ENCODE peak calls at places on chromosomes 11 and 22, in eight cellular contexts. One of them, this sample, is unnamed.

GRCh38 chr22:42279425-42280020 is 9.1 kb upstream of the TCF20 start:
- DNase-seq in neural crest cell: no peak
- DNase-seq in AG09319: no peak
- DNase-seq in progenitor cell of endocrine pancreas: no peak
- DNase-seq in cardiac fibroblast: no peak
- DNase-seq in A549: no peak
- DNase-seq in SK-N-SH: no peak
- DNase-seq in epithelial cell of proximal tubule: no peak
- DNase-seq in this sample: no peak

GRCh38 chr11:2447951-2448650 is 3.3 kb downstream of the KCNQ1 start:
- DNase-seq in neural crest cell: no peak
- DNase-seq in AG09319: no peak
- DNase-seq in progenitor cell of endocrine pancreas: no peak
- DNase-seq in cardiac fibroblast: no peak
- DNase-seq in A549: no peak
- DNase-seq in SK-N-SH: peak; percentile 20
- DNase-seq in epithelial cell of proximal tubule: no peak
- DNase-seq in this sample: no peak

GRCh38 chr22:19110064-19110458 is 12.2 kb downstream of the DGCR2 start:
- DNase-seq in neural crest cell: no peak
- DNase-seq in AG09319: no peak
- DNase-seq in progenitor cell of endocrine pancreas: no peak
- DNase-seq in cardiac fibroblast: no peak
- DNase-seq in A549: no peak
- DNase-seq in SK-N-SH: no peak
- DNase-seq in epithelial cell of proximal tubule: no peak
- DNase-seq in this sample: no peak

GRCh38 chr22:46303347-46303965 is 6.8 kb downstream of the GTSE1 start:
- DNase-seq in neural crest cell: no peak
- DNase-seq in AG09319: no peak
- DNase-seq in progenitor cell of endocrine pancreas: no peak
- DNase-seq in cardiac fibroblast: no peak
- DNase-seq in A549: no peak
- DNase-seq in SK-N-SH: no peak
- DNase-seq in epithelial cell of proximal tubule: no peak
- DNase-seq in this sample: no peak

GRCh38 chr11:40274017-40274416 is 1185.4 kb downstream of the LRRC4C start:
- DNase-seq in neural crest cell: no peak
- DNase-seq in AG09319: no peak
- DNase-seq in progenitor cell of endocrine pancreas: no peak
- DNase-seq in cardiac fibroblast: peak; percentile 36
- DNase-seq in A549: no peak
- DNase-seq in SK-N-SH: no peak
- DNase-seq in epithelial cell of proximal tubule: peak; percentile 16
- DNase-seq in this sample: no peak

GRCh38 chr11:34620820-34621792 is at the start of gene EHF:
- DNase-seq in neural crest cell: no peak
- DNase-seq in AG09319: no peak
- DNase-seq in progenitor cell of endocrine pancreas: no peak
- DNase-seq in cardiac fibroblast: no peak
- DNase-seq in A549: no peak
- DNase-seq in SK-N-SH: no peak
- DNase-seq in epithelial cell of proximal tubule: no peak
- DNase-seq in this sample: no peak

GRCh38 chr11:2097356-2097997 is 41.7 kb downstream of the IGF2 start:
- DNase-seq in neural crest cell: peak; percentile 32
- DNase-seq in AG09319: peak; percentile 89
- DNase-seq in progenitor cell of endocrine pancreas: peak; percentile 35
- DNase-seq in cardiac fibroblast: peak; percentile 87
- DNase-seq in A549: no peak
- DNase-seq in SK-N-SH: no peak
- DNase-seq in epithelial cell of proximal tubule: no peak
- DNase-seq in this sample: no peak

GRCh38 chr22:40418366-40419201 is 48.2 kb downstream of the SGSM3 start:
- DNase-seq in neural crest cell: no peak
- DNase-seq in AG09319: no peak
- DNase-seq in progenitor cell of endocrine pancreas: no peak
- DNase-seq in cardiac fibroblast: no peak
- DNase-seq in A549: no peak
- DNase-seq in SK-N-SH: no peak
- DNase-seq in epithelial cell of proximal tubule: no peak
- DNase-seq in this sample: no peak

GRCh38 chr11:120066738-120067303 is 71.1 kb downstream of the TRIM29 start:
- DNase-seq in neural crest cell: no peak
- DNase-seq in AG09319: no peak
- DNase-seq in progenitor cell of endocrine pancreas: no peak
- DNase-seq in cardiac fibroblast: no peak
- DNase-seq in A549: no peak
- DNase-seq in SK-N-SH: no peak
- DNase-seq in epithelial cell of proximal tubule: no peak
- DNase-seq in this sample: no peak

GRCh38 chr11:128776434-128777284 is 82.8 kb downstream of the FLI1 start:
- DNase-seq in neural crest cell: peak; percentile 70
- DNase-seq in AG09319: no peak
- DNase-seq in progenitor cell of endocrine pancreas: peak; percentile 50
- DNase-seq in cardiac fibroblast: peak; percentile 71
- DNase-seq in A549: peak; percentile 31
- DNase-seq in SK-N-SH: peak; percentile 87
- DNase-seq in epithelial cell of proximal tubule: no peak
- DNase-seq in this sample: no peak
- TF ChIP-seq CTCF in neural crest cell: peak; percentile 71
- TF ChIP-seq CTCF in AG09319: peak; percentile 50
- TF ChIP-seq CTCF in progenitor cell of endocrine pancreas: peak; percentile 65
- TF ChIP-seq CTCF in cardiac fibroblast: peak; percentile 70
- TF ChIP-seq CTCF in A549: peak; percentile 6
- TF ChIP-seq CTCF in SK-N-SH: peak; percentile 44
- TF ChIP-seq CTCF in epithelial cell of proximal tubule: peak; percentile 66
- TF ChIP-seq CTCF in this sample: no peak

GRCh38 chr22:31148953-31149627 is 8.8 kb upstream of the PLA2G3 start:
- DNase-seq in neural crest cell: peak; percentile 59
- DNase-seq in AG09319: peak; percentile 59
- DNase-seq in progenitor cell of endocrine pancreas: peak; percentile 48
- DNase-seq in cardiac fibroblast: peak; percentile 90
- DNase-seq in A549: peak; percentile 72
- DNase-seq in SK-N-SH: peak; percentile 88
- DNase-seq in epithelial cell of proximal tubule: no peak
- DNase-seq in this sample: no peak

GRCh38 chr22:31151872-31152271 is 8.1 kb upstream of the RNF185 start:
- DNase-seq in neural crest cell: no peak
- DNase-seq in AG09319: no peak
- DNase-seq in progenitor cell of endocrine pancreas: no peak
- DNase-seq in cardiac fibroblast: no peak
- DNase-seq in A549: no peak
- DNase-seq in SK-N-SH: no peak
- DNase-seq in epithelial cell of proximal tubule: no peak
- DNase-seq in this sample: no peak

GRCh38 chr22:31148516-31148915 is 8.2 kb upstream of the PLA2G3 start:
- DNase-seq in neural crest cell: no peak
- DNase-seq in AG09319: no peak
- DNase-seq in progenitor cell of endocrine pancreas: no peak
- DNase-seq in cardiac fibroblast: peak; percentile 72
- DNase-seq in A549: no peak
- DNase-seq in SK-N-SH: no peak
- DNase-seq in epithelial cell of proximal tubule: no peak
- DNase-seq in this sample: no peak

GRCh38 chr22:31153357-31153756 is 6.6 kb upstream of the RNF185 start:
- DNase-seq in neural crest cell: no peak
- DNase-seq in AG09319: no peak
- DNase-seq in progenitor cell of endocrine pancreas: no peak
- DNase-seq in cardiac fibroblast: no peak
- DNase-seq in A549: no peak
- DNase-seq in SK-N-SH: no peak
- DNase-seq in epithelial cell of proximal tubule: no peak
- DNase-seq in this sample: no peak

DNA sequence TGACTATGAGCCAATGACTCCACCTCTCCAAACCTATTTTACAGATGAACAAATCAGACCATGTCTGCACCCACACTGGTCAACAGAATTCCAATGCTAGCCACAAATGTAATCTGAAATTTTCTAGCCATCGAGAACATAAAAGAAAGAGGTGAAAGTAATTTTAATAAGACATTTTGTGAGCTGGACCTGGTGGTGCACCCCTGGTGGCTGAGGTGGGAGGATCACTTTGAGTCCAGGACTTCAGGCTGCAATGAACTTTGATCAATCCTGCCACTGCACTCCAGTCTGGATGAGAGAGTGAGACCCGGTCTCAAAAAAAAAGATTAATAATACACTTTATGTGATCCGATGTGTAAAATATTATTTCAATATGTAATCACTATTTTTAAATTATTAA is 9.4 kb upstream of the RNF185 start:
- DNase-seq in neural crest cell: no peak
- DNase-seq in AG09319: no peak
- DNase-seq in progenitor cell of endocrine pancreas: no peak
- DNase-seq in cardiac fibroblast: no peak
- DNase-seq in A549: no peak
- DNase-seq in SK-N-SH: no peak
- DNase-seq in epithelial cell of proximal tubule: no peak
- DNase-seq in this sample: no peak
- TF ChIP-seq CTCF in neural crest cell: peak; percentile 57
- TF ChIP-seq CTCF in AG09319: peak; percentile 27
- TF ChIP-seq CTCF in progenitor cell of endocrine pancreas: peak; percentile 61
- TF ChIP-seq CTCF in cardiac fibroblast: peak; percentile 49
- TF ChIP-seq CTCF in A549: peak; percentile 6
- TF ChIP-seq CTCF in SK-N-SH: peak; percentile 58
- TF ChIP-seq CTCF in epithelial cell of proximal tubule: peak; percentile 49
- TF ChIP-seq CTCF in this sample: no peak

DNA sequence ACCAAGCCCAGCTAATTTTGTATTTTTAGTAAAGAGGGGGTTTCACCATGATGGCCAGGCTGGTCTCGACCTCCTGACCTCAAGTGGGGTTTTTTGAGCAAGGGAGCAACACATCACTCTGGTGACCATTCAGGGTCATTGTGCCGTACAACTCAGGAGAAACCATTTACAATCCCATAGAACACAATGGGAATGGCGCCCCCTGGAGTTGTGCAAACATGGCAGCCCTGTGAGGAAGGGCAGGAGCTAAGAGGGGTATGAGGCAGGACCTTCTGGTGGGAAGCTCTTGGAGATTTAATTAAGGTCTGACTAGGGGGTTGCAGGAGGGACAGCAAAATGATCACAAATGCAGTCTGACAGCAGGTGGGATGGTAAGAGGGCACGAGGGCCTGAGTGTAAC is 9.2 kb upstream of the CSF2RB start:
- DNase-seq in neural crest cell: no peak
- DNase-seq in AG09319: no peak
- DNase-seq in progenitor cell of endocrine pancreas: no peak
- DNase-seq in cardiac fibroblast: no peak
- DNase-seq in A549: no peak
- DNase-seq in SK-N-SH: no peak
- DNase-seq in epithelial cell of proximal tubule: no peak
- DNase-seq in this sample: no peak
- TF ChIP-seq CTCF in neural crest cell: peak; percentile 36
- TF ChIP-seq CTCF in AG09319: no peak
- TF ChIP-seq CTCF in progenitor cell of endocrine pancreas: peak; percentile 6
- TF ChIP-seq CTCF in cardiac fibroblast: no peak
- TF ChIP-seq CTCF in A549: no peak
- TF ChIP-seq CTCF in SK-N-SH: peak; percentile 23
- TF ChIP-seq CTCF in epithelial cell of proximal tubule: no peak
- TF ChIP-seq CTCF in this sample: no peak

GRCh38 chr11:78417888-78418583 is 416 bp upstream of the GAB2 start:
- DNase-seq in neural crest cell: peak; percentile 75
- DNase-seq in AG09319: no peak
- DNase-seq in progenitor cell of endocrine pancreas: peak; percentile 90
- DNase-seq in cardiac fibroblast: peak; percentile 87
- DNase-seq in A549: peak; percentile 73
- DNase-seq in SK-N-SH: peak; percentile 92
- DNase-seq in epithelial cell of proximal tubule: no peak
- DNase-seq in this sample: peak; percentile 38
- TF ChIP-seq CTCF in neural crest cell: peak; percentile 34
- TF ChIP-seq CTCF in AG09319: no peak
- TF ChIP-seq CTCF in progenitor cell of endocrine pancreas: no peak
- TF ChIP-seq CTCF in cardiac fibroblast: no peak
- TF ChIP-seq CTCF in A549: no peak
- TF ChIP-seq CTCF in SK-N-SH: no peak
- TF ChIP-seq CTCF in epithelial cell of proximal tubule: no peak
- TF ChIP-seq CTCF in this sample: no peak

GRCh38 chr11:46127150-46127638 is 5.9 kb upstream of the PHF21A start:
- DNase-seq in neural crest cell: no peak
- DNase-seq in AG09319: no peak
- DNase-seq in progenitor cell of endocrine pancreas: no peak
- DNase-seq in cardiac fibroblast: peak; percentile 74
- DNase-seq in A549: peak; percentile 91
- DNase-seq in SK-N-SH: peak; percentile 39
- DNase-seq in epithelial cell of proximal tubule: no peak
- DNase-seq in this sample: no peak
- TF ChIP-seq CTCF in neural crest cell: peak; percentile 34
- TF ChIP-seq CTCF in AG09319: peak; percentile 44
- TF ChIP-seq CTCF in progenitor cell of endocrine pancreas: no peak
- TF ChIP-seq CTCF in cardiac fibroblast: peak; percentile 67
- TF ChIP-seq CTCF in A549: peak; percentile 65
- TF ChIP-seq CTCF in SK-N-SH: peak; percentile 33
- TF ChIP-seq CTCF in epithelial cell of proximal tubule: peak; percentile 37
- TF ChIP-seq CTCF in this sample: no peak

GRCh38 chr22:27573992-27574391 is 227.6 kb downstream of the MN1 start:
- DNase-seq in neural crest cell: no peak
- DNase-seq in AG09319: no peak
- DNase-seq in progenitor cell of endocrine pancreas: no peak
- DNase-seq in cardiac fibroblast: no peak
- DNase-seq in A549: no peak
- DNase-seq in SK-N-SH: no peak
- DNase-seq in epithelial cell of proximal tubule: no peak
- DNase-seq in this sample: no peak

GRCh38 chr22:27574651-27575050 is 226.9 kb downstream of the MN1 start:
- DNase-seq in neural crest cell: no peak
- DNase-seq in AG09319: no peak
- DNase-seq in progenitor cell of endocrine pancreas: no peak
- DNase-seq in cardiac fibroblast: no peak
- DNase-seq in A549: no peak
- DNase-seq in SK-N-SH: no peak
- DNase-seq in epithelial cell of proximal tubule: no peak
- DNase-seq in this sample: no peak

GRCh38 chr22:27575348-27575747 is 226.2 kb downstream of the MN1 start:
- DNase-seq in neural crest cell: no peak
- DNase-seq in AG09319: no peak
- DNase-seq in progenitor cell of endocrine pancreas: no peak
- DNase-seq in cardiac fibroblast: no peak
- DNase-seq in A549: no peak
- DNase-seq in SK-N-SH: no peak
- DNase-seq in epithelial cell of proximal tubule: no peak
- DNase-seq in this sample: no peak

GRCh38 chr22:27572267-27572666 is 229.3 kb downstream of the MN1 start:
- DNase-seq in neural crest cell: no peak
- DNase-seq in AG09319: no peak
- DNase-seq in progenitor cell of endocrine pancreas: no peak
- DNase-seq in cardiac fibroblast: no peak
- DNase-seq in A549: no peak
- DNase-seq in SK-N-SH: no peak
- DNase-seq in epithelial cell of proximal tubule: no peak
- DNase-seq in this sample: no peak

GRCh38 chr22:27573280-27573711 is 228.3 kb downstream of the MN1 start:
- DNase-seq in neural crest cell: no peak
- DNase-seq in AG09319: no peak
- DNase-seq in progenitor cell of endocrine pancreas: no peak
- DNase-seq in cardiac fibroblast: no peak
- DNase-seq in A549: no peak
- DNase-seq in SK-N-SH: no peak
- DNase-seq in epithelial cell of proximal tubule: no peak
- DNase-seq in this sample: no peak
- TF ChIP-seq CTCF in neural crest cell: no peak
- TF ChIP-seq CTCF in AG09319: no peak
- TF ChIP-seq CTCF in progenitor cell of endocrine pancreas: no peak
- TF ChIP-seq CTCF in cardiac fibroblast: no peak
- TF ChIP-seq CTCF in A549: no peak
- TF ChIP-seq CTCF in SK-N-SH: no peak
- TF ChIP-seq CTCF in epithelial cell of proximal tubule: no peak
- TF ChIP-seq CTCF in this sample: no peak

This sample was measured in omental fat pad.